ENCODE peak calls at places on chromosomes 4 and X, in five cellular contexts. N is IMR-90, W is mesenchymal stem cell, I is tibial artery, X is uterus. R is an unnamed sample.
A peak's percentile ranks its signal among the peaks of the same experiment; 100 is the strongest.

GRCh38 chrX:152987801-152988200 is 6.1 kb downstream of the PNMA5 start:
- DNase-seq in N (no peak), W (no peak), I (no peak), X (no peak), R (no peak)

GRCh38 chrX:123961268-123962005 is at the start of gene STAG2:
- DNase-seq in N (peak; percentile 85), W (peak; percentile 93), I (peak; percentile 88), X (peak; percentile 86), R (peak; percentile 90)

GRCh38 chr4:109406337-109406931 is 27.2 kb upstream of the SEC24B start:
- DNase-seq in N (peak; percentile 71), W (peak; percentile 67), I (no peak), X (no peak), R (peak; percentile 70)

GRCh38 chrX:153974003-153974725 is 1.6 kb downstream of the TMEM187 start:
- DNase-seq in N (no peak), W (no peak), I (no peak), X (no peak), R (no peak)

GRCh38 chr4:185567828-185568442 is 32.6 kb upstream of the PDLIM3 start:
- DNase-seq in N (peak; percentile 78), W (peak; percentile 96), I (peak; percentile 84), X (peak; percentile 67), R (no peak)

GRCh38 chr4:19888587-19888986 is 363.1 kb upstream of the SLIT2 start:
- DNase-seq in N (no peak), W (no peak), I (no peak), X (no peak), R (no peak)

GRCh38 chrX:84501798-84502628 is at the start of gene HDX:
- DNase-seq in N (peak; percentile 81), W (peak; percentile 89), I (peak; percentile 93), X (peak; percentile 89), R (peak; percentile 90)

GRCh38 chr4:186137193-186137792 is 32.8 kb downstream of the FAM149A start:
- DNase-seq in N (peak; percentile 27), W (peak; percentile 39), I (no peak), X (no peak), R (peak; percentile 30)

GRCh38 chrX:119500061-119500800 is 32.0 kb downstream of the SLC25A5 start:
- DNase-seq in N (no peak), W (no peak), I (no peak), X (no peak), R (no peak)

GRCh38 chr4:94455081-94455480 is 3.3 kb downstream of the PDLIM5 start:
- DNase-seq in N (peak; percentile 88), W (peak; percentile 80), I (peak; percentile 88), X (peak; percentile 70), R (peak; percentile 70)

GRCh38 chr4:853416-853781 is 27.5 kb upstream of the CPLX1 start:
- DNase-seq in N (no peak), W (no peak), I (no peak), X (no peak), R (no peak)

GRCh38 chrX:40383969-40384368 is 196.8 kb upstream of the ATP6AP2 start:
- DNase-seq in N (no peak), W (no peak), I (no peak), X (no peak), R (no peak)

GRCh38 chr4:118158946-118159345 is 124.7 kb downstream of the NDST3 start:
- DNase-seq in N (no peak), W (peak; percentile 13), I (no peak), X (no peak), R (no peak)

GRCh38 chr4:185801471-185801870 is 10.5 kb downstream of the SORBS2 start:
- DNase-seq in N (peak; percentile 7), W (peak; percentile 28), I (no peak), X (no peak), R (no peak)

GRCh38 chr4:137310593-137311490 is 221.5 kb downstream of the PCDH18 start:
- DNase-seq in N (peak; percentile 91), W (peak; percentile 67), I (no peak), X (no peak), R (peak; percentile 6)

GRCh38 chr4:80134936-80135701 is 62.1 kb upstream of the ANTXR2 start:
- DNase-seq in N (peak; percentile 42), W (no peak), I (no peak), X (no peak), R (peak; percentile 15)

GRCh38 chrX:129842510-129843208 is 1.0 kb downstream of the ZDHHC9 start:
- DNase-seq in N (peak; percentile 49), W (peak; percentile 61), I (peak; percentile 68), X (peak; percentile 19), R (peak; percentile 58)

GRCh38 chr4:88107406-88108107 is 50.9 kb downstream of the ABCG2 start:
- DNase-seq in N (peak; percentile 9), W (no peak), I (no peak), X (no peak), R (peak; percentile 50)

GRCh38 chr4:112175840-112176239 is 30.6 kb downstream of the FAM241A start:
- DNase-seq in N (no peak), W (no peak), I (no peak), X (no peak), R (no peak)

GRCh38 chr4:37453004-37453360 is 208.4 kb downstream of the NWD2 start:
- DNase-seq in N (peak; percentile 48), W (peak; percentile 40), I (no peak), X (peak; percentile 75), R (peak; percentile 87)

GRCh38 chrX:16882702-16883486 is 12.7 kb upstream of the RBBP7 start:
- DNase-seq in N (peak; percentile 64), W (peak; percentile 69), I (peak; percentile 75), X (peak; percentile 68), R (peak; percentile 85)

GRCh38 chr4:102493794-102494193 is 7.4 kb upstream of the NFKB1 start:
- DNase-seq in N (no peak), W (no peak), I (no peak), X (no peak), R (no peak)

GRCh38 chr4:26648260-26648659 is 64.4 kb downstream of the TBC1D19 start:
- DNase-seq in N (no peak), W (no peak), I (no peak), X (no peak), R (no peak)

GRCh38 chr4:51867689-51868448 is 24.9 kb downstream of the DCUN1D4 start:
- DNase-seq in N (no peak), W (no peak), I (no peak), X (no peak), R (no peak)

GRCh38 chrX:119249836-119250340 is 13.8 kb downstream of the PGRMC1 start:
- DNase-seq in N (no peak), W (peak; percentile 10), I (no peak), X (no peak), R (no peak)

GRCh38 chrX:104621781-104622180 is 55.8 kb downstream of the IL1RAPL2 start:
- DNase-seq in N (no peak), W (no peak), I (no peak), X (no peak), R (no peak)

GRCh38 chr4:102642571-102643298 is 118.0 kb downstream of the MANBA start:
- DNase-seq in N (peak; percentile 46), W (peak; percentile 12), I (no peak), X (no peak), R (no peak)

GRCh38 chr4:87026795-87027495 is 92.1 kb downstream of the AFF1 start:
- DNase-seq in N (no peak), W (no peak), I (no peak), X (no peak), R (no peak)

GRCh38 chr4:87024181-87024580 is 89.4 kb downstream of the AFF1 start:
- DNase-seq in N (peak; percentile 25), W (peak; percentile 65), I (no peak), X (no peak), R (no peak)

GRCh38 chr4:87025023-87025613 is 90.3 kb downstream of the AFF1 start:
- DNase-seq in N (no peak), W (no peak), I (no peak), X (no peak), R (no peak)

GRCh38 chr4:87029356-87029755 is 94.5 kb downstream of the AFF1 start:
- DNase-seq in N (no peak), W (no peak), I (no peak), X (peak; percentile 67), R (no peak)

GRCh38 chr4:87025614-87026041 is 90.8 kb downstream of the AFF1 start:
- DNase-seq in N (no peak), W (no peak), I (no peak), X (no peak), R (peak; percentile 61)
- H3K4me1 ChIP-seq in N (peaks cover 9% of the 10 kb centered on the region), W (peaks cover 16% of the 10 kb centered on the region), I (peaks cover 94% of the 10 kb centered on the region), X (peaks cover 18% of the 10 kb centered on the region), R (peaks cover 35% of the 10 kb centered on the region)

DNA sequence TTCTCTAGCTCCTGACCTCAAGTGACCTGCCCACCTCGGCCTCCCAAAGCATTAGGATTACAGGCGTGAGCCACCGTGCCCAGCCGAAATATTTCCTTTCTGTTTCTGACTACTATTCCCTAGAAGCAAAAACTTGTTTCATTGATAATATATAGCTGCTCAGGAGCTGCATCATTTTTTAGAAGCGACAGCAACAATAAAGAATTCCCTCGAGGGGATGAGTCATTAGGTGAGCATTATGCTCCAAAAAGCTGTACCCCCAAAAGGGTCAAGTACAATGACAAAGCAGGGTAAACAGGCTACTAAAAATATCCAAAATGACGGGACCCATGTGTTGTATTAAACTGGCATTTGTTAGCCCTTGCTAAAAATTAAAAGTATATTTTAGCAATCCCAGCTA is 67.0 kb downstream of the RBM47 start:
- DNase-seq in N (no peak), W (no peak), I (no peak), X (no peak), R (no peak)
- H3K4me1 ChIP-seq in N (peaks cover 3% of the 10 kb centered on the region), W (peaks cover 14% of the 10 kb centered on the region), I (no peaks in the 10 kb centered on the region), X (no peaks in the 10 kb centered on the region), R (peaks cover 26% of the 10 kb centered on the region)

DNA sequence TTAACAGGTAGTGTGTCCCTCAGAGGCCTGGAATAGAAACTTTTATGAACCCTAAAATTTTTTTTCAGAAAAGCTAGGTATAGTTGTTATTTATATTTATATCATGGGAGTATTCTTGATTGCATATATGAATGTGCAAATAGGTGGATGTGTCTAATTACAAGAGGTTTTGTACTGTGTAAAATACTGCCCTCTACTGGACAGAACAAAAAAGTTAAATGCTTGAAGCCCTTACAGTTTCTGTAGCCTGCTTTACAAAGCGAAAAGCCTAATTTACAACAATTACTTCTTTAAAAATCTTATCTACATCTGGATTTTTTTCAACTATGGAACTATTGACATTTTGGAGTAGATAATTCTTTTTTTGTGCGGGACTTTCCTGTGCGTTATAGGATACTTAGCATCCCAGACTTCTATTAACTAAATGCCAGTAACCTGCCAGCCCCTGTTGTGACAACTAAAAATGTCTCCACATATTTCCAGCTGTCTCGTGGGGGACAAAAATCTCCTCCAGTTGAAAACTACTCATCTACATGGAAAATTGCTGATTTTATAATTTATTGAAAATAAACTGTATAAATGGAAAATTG is 35.1 kb downstream of the ENPEP start:
- DNase-seq in N (peak; percentile 67), W (peak; percentile 64), I (no peak), X (no peak), R (peak; percentile 72)
- H3K4me1 ChIP-seq in N (no peaks in the 10 kb centered on the region), W (no peaks in the 10 kb centered on the region), I (no peaks in the 10 kb centered on the region), X (no peaks in the 10 kb centered on the region), R (no peaks in the 10 kb centered on the region)

DNA sequence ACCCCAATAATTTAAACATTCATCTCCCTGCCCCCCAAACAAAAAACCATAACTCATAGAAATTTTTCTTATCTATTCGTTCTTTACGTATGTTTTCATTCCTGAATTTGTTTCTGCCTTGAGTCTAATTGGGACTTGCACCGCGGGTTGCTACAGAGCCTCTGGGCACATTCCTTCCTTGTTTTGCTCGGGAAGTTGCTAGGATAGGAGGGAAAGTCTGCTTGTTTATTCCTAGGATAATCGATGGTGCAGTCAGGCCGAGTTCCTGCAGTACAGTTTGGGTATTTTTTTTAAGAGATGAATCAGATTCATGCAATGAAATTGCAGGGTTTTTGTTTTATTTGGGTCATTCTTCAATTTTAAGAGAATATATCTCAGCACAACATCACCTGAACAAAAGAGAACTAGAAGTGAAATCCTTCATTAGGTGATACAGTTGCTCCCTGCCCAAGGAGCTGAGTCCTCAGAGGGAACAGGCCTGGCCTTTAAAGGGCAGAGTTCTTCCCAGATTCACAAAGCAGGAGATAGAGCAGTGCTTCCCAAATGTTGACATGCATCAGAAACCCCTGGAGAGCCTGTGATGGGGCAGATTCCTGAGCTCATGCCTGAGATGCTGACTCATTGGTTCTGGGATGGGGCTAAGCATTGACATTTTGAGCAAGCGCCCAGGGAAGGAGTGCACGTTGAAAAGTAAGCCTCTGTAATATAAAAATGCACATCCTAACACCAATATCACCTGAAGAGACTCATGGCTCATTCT is 114.9 kb upstream of the FAM9B start:
- DNase-seq in N (peak; percentile 71), W (peak; percentile 62), I (peak; percentile 64), X (peak; percentile 28), R (no peak)
- H3K4me1 ChIP-seq in N (peaks cover 11% of the 10 kb centered on the region), W (peaks cover 6% of the 10 kb centered on the region), I (peaks cover 27% of the 10 kb centered on the region), X (peaks cover 5% of the 10 kb centered on the region), R (no peaks in the 10 kb centered on the region)

R was measured in hepatocyte.